ENCODE peak calls at places on chromosome X, in eight cellular contexts. One of them, this sample, is unnamed.

GRCh38 chrX:154818916-154819770 is 13.9 kb upstream of the MPP1 start:
- DNase-seq in uterus: no peak
- DNase-seq in transverse colon: no peak
- DNase-seq in breast epithelium: no peak
- DNase-seq in NB4: no peak
- DNase-seq in ovary: no peak
- DNase-seq in stomach: no peak
- DNase-seq in body of pancreas: no peak
- DNase-seq in this sample: no peak

GRCh38 chrX:24494544-24495113 is 29.5 kb downstream of the PDK3 start:
- DNase-seq in breast epithelium: peak
- DNase-seq in body of pancreas: peak
- DNase-seq in ovary: no peak
- DNase-seq in NB4: no peak
- DNase-seq in uterus: peak
- DNase-seq in transverse colon: peak
- DNase-seq in stomach: no peak
- DNase-seq in this sample: no peak

GRCh38 chrX:65522739-65523372 is 11.7 kb downstream of the LAS1L start:
- DNase-seq in uterus: no peak
- DNase-seq in NB4: peak
- DNase-seq in body of pancreas: no peak
- DNase-seq in breast epithelium: no peak
- DNase-seq in ovary: no peak
- DNase-seq in transverse colon: no peak
- DNase-seq in stomach: no peak
- DNase-seq in this sample: no peak

GRCh38 chrX:94932278-94932965 is 1258.4 kb downstream of the FAM133A start:
- DNase-seq in breast epithelium: no peak
- DNase-seq in stomach: no peak
- DNase-seq in ovary: no peak
- DNase-seq in NB4: no peak
- DNase-seq in uterus: no peak
- DNase-seq in body of pancreas: no peak
- DNase-seq in transverse colon: no peak
- DNase-seq in this sample: no peak

GRCh38 chrX:66008403-66008970 is 31.4 kb downstream of the VSIG4 start:
- DNase-seq in ovary: no peak
- DNase-seq in body of pancreas: no peak
- DNase-seq in NB4: no peak
- DNase-seq in transverse colon: no peak
- DNase-seq in uterus: no peak
- DNase-seq in breast epithelium: no peak
- DNase-seq in stomach: no peak
- DNase-seq in this sample: no peak

GRCh38 chrX:31057691-31058090 is 14.2 kb downstream of the FTHL17 start:
- DNase-seq in uterus: no peak
- DNase-seq in stomach: no peak
- DNase-seq in ovary: no peak
- DNase-seq in body of pancreas: no peak
- DNase-seq in NB4: no peak
- DNase-seq in transverse colon: no peak
- DNase-seq in breast epithelium: no peak
- DNase-seq in this sample: no peak

GRCh38 chrX:78643106-78643505 is 16.0 kb downstream of the RTL3 start:
- DNase-seq in body of pancreas: no peak
- DNase-seq in stomach: no peak
- DNase-seq in ovary: no peak
- DNase-seq in uterus: no peak
- DNase-seq in transverse colon: no peak
- DNase-seq in breast epithelium: no peak
- DNase-seq in NB4: no peak
- DNase-seq in this sample: no peak

GRCh38 chrX:123138473-123138872 is 45.6 kb upstream of the GRIA3 start:
- DNase-seq in transverse colon: no peak
- DNase-seq in uterus: no peak
- DNase-seq in breast epithelium: no peak
- DNase-seq in body of pancreas: no peak
- DNase-seq in NB4: no peak
- DNase-seq in ovary: no peak
- DNase-seq in stomach: no peak
- DNase-seq in this sample: no peak

GRCh38 chrX:9906919-9907318 is 60.2 kb upstream of the CLDN34 start:
- DNase-seq in stomach: no peak
- DNase-seq in transverse colon: no peak
- DNase-seq in body of pancreas: no peak
- DNase-seq in NB4: no peak
- DNase-seq in ovary: no peak
- DNase-seq in uterus: no peak
- DNase-seq in breast epithelium: no peak
- DNase-seq in this sample: no peak

GRCh38 chrX:154373340-154374306 is 811 bp downstream of the FLNA start:
- DNase-seq in ovary: peak
- DNase-seq in breast epithelium: peak
- DNase-seq in uterus: peak
- DNase-seq in body of pancreas: peak
- DNase-seq in NB4: peak
- DNase-seq in stomach: peak
- DNase-seq in transverse colon: peak
- DNase-seq in this sample: peak

GRCh38 chrX:110021180-110022022 is 18.5 kb downstream of the TMEM164 start:
- DNase-seq in NB4: no peak
- DNase-seq in stomach: no peak
- DNase-seq in transverse colon: no peak
- DNase-seq in breast epithelium: no peak
- DNase-seq in uterus: no peak
- DNase-seq in ovary: no peak
- DNase-seq in body of pancreas: no peak
- DNase-seq in this sample: no peak

GRCh38 chrX:15221321-15221720 is 48.6 kb downstream of the ASB9 start:
- DNase-seq in breast epithelium: no peak
- DNase-seq in body of pancreas: no peak
- DNase-seq in uterus: no peak
- DNase-seq in stomach: no peak
- DNase-seq in ovary: no peak
- DNase-seq in transverse colon: no peak
- DNase-seq in NB4: no peak
- DNase-seq in this sample: no peak

GRCh38 chrX:82813671-82814078 is 694.4 kb upstream of the POU3F4 start:
- DNase-seq in stomach: no peak
- DNase-seq in ovary: no peak
- DNase-seq in body of pancreas: peak
- DNase-seq in transverse colon: no peak
- DNase-seq in breast epithelium: peak
- DNase-seq in NB4: no peak
- DNase-seq in uterus: no peak
- DNase-seq in this sample: no peak

GRCh38 chrX:137565921-137566745 is at the start of gene ZIC3:
- DNase-seq in ovary: peak
- DNase-seq in NB4: no peak
- DNase-seq in stomach: peak
- DNase-seq in transverse colon: peak
- DNase-seq in breast epithelium: no peak
- DNase-seq in body of pancreas: peak
- DNase-seq in uterus: no peak
- DNase-seq in this sample: peak

GRCh38 chrX:19585370-19586082 is 70.2 kb upstream of the MAP3K15 start:
- DNase-seq in transverse colon: no peak
- DNase-seq in body of pancreas: no peak
- DNase-seq in stomach: no peak
- DNase-seq in ovary: no peak
- DNase-seq in NB4: no peak
- DNase-seq in breast epithelium: no peak
- DNase-seq in uterus: no peak
- DNase-seq in this sample: no peak

GRCh38 chrX:115068896-115069295 is 51.5 kb upstream of the IL13RA2 start:
- DNase-seq in transverse colon: no peak
- DNase-seq in NB4: no peak
- DNase-seq in body of pancreas: no peak
- DNase-seq in stomach: no peak
- DNase-seq in ovary: no peak
- DNase-seq in uterus: no peak
- DNase-seq in breast epithelium: no peak
- DNase-seq in this sample: peak

GRCh38 chrX:24999501-24999900 is 16.3 kb downstream of the ARX start:
- DNase-seq in ovary: no peak
- DNase-seq in uterus: no peak
- DNase-seq in stomach: no peak
- DNase-seq in NB4: no peak
- DNase-seq in breast epithelium: no peak
- DNase-seq in transverse colon: no peak
- DNase-seq in body of pancreas: no peak
- DNase-seq in this sample: no peak

GRCh38 chrX:31190221-31190975 is 118.6 kb upstream of the FTHL17 start:
- DNase-seq in body of pancreas: no peak
- DNase-seq in transverse colon: no peak
- DNase-seq in NB4: no peak
- DNase-seq in ovary: no peak
- DNase-seq in breast epithelium: no peak
- DNase-seq in uterus: no peak
- DNase-seq in stomach: no peak
- DNase-seq in this sample: no peak

GRCh38 chrX:56763556-56764152 is 34.6 kb downstream of the NBDY start:
- DNase-seq in ovary: peak
- DNase-seq in NB4: peak
- DNase-seq in breast epithelium: peak
- DNase-seq in transverse colon: peak
- DNase-seq in uterus: peak
- DNase-seq in body of pancreas: no peak
- DNase-seq in stomach: peak
- DNase-seq in this sample: no peak

GRCh38 chrX:134374294-134374693 is 85.7 kb upstream of the HPRT1 start:
- DNase-seq in breast epithelium: no peak
- DNase-seq in body of pancreas: no peak
- DNase-seq in uterus: no peak
- DNase-seq in NB4: peak
- DNase-seq in transverse colon: no peak
- DNase-seq in ovary: no peak
- DNase-seq in stomach: no peak
- DNase-seq in this sample: no peak

GRCh38 chrX:1468250-1468772 is 15.6 kb upstream of the ASMTL start:
- DNase-seq in transverse colon: peak
- DNase-seq in stomach: peak
- DNase-seq in uterus: no peak
- DNase-seq in breast epithelium: peak
- DNase-seq in ovary: no peak
- DNase-seq in body of pancreas: no peak
- DNase-seq in NB4: peak
- DNase-seq in this sample: peak

GRCh38 chrX:36218801-36219200 is 299.3 kb downstream of the CFAP47 start:
- DNase-seq in breast epithelium: no peak
- DNase-seq in transverse colon: no peak
- DNase-seq in NB4: no peak
- DNase-seq in uterus: no peak
- DNase-seq in stomach: no peak
- DNase-seq in body of pancreas: no peak
- DNase-seq in ovary: no peak
- DNase-seq in this sample: no peak

GRCh38 chrX:31591355-31591754 is 519.5 kb upstream of the FTHL17 start:
- DNase-seq in ovary: no peak
- DNase-seq in transverse colon: no peak
- DNase-seq in NB4: no peak
- DNase-seq in body of pancreas: no peak
- DNase-seq in stomach: no peak
- DNase-seq in breast epithelium: no peak
- DNase-seq in uterus: no peak
- DNase-seq in this sample: no peak

GRCh38 chrX:53279296-53280237 is 1.8 kb downstream of the IQSEC2 start:
- DNase-seq in uterus: no peak
- DNase-seq in NB4: no peak
- DNase-seq in transverse colon: peak
- DNase-seq in breast epithelium: no peak
- DNase-seq in ovary: no peak
- DNase-seq in body of pancreas: no peak
- DNase-seq in stomach: no peak
- DNase-seq in this sample: no peak
- TF ChIP-seq CTCF in uterus: no peak
- TF ChIP-seq CTCF in NB4: no peak
- TF ChIP-seq CTCF in transverse colon: no peak
- TF ChIP-seq CTCF in breast epithelium: no peak
- TF ChIP-seq CTCF in ovary: no peak
- TF ChIP-seq CTCF in body of pancreas: no peak
- TF ChIP-seq CTCF in stomach: no peak
- TF ChIP-seq CTCF in this sample: no peak

GRCh38 chrX:75155830-75156525 is at the start of gene ABCB7:
- DNase-seq in ovary: peak
- DNase-seq in NB4: peak
- DNase-seq in uterus: peak
- DNase-seq in breast epithelium: peak
- DNase-seq in stomach: peak
- DNase-seq in transverse colon: peak
- DNase-seq in body of pancreas: peak
- DNase-seq in this sample: peak
- TF ChIP-seq POLR2A in ovary: no peak
- TF ChIP-seq POLR2A in NB4: peak
- TF ChIP-seq POLR2A in uterus: no peak
- TF ChIP-seq POLR2A in breast epithelium: no peak
- TF ChIP-seq POLR2A in stomach: no peak
- TF ChIP-seq POLR2A in transverse colon: peak
- TF ChIP-seq POLR2A in body of pancreas: peak
- TF ChIP-seq POLR2A in this sample: no peak

GRCh38 chrX:13167444-13168207 is 123.2 kb upstream of the FAM9C start:
- DNase-seq in transverse colon: no peak
- DNase-seq in body of pancreas: peak
- DNase-seq in ovary: no peak
- DNase-seq in breast epithelium: peak
- DNase-seq in uterus: peak
- DNase-seq in stomach: no peak
- DNase-seq in NB4: peak
- DNase-seq in this sample: no peak

GRCh38 chrX:13165266-13165665 is 120.8 kb upstream of the FAM9C start:
- DNase-seq in stomach: no peak
- DNase-seq in NB4: no peak
- DNase-seq in uterus: no peak
- DNase-seq in body of pancreas: no peak
- DNase-seq in ovary: no peak
- DNase-seq in transverse colon: no peak
- DNase-seq in breast epithelium: no peak
- DNase-seq in this sample: no peak

GRCh38 chrX:13162772-13163171 is 118.4 kb upstream of the FAM9C start:
- DNase-seq in breast epithelium: no peak
- DNase-seq in NB4: no peak
- DNase-seq in uterus: no peak
- DNase-seq in ovary: no peak
- DNase-seq in stomach: no peak
- DNase-seq in body of pancreas: no peak
- DNase-seq in transverse colon: no peak
- DNase-seq in this sample: no peak

GRCh38 chrX:13165747-13166146 is 121.3 kb upstream of the FAM9C start:
- DNase-seq in body of pancreas: no peak
- DNase-seq in stomach: no peak
- DNase-seq in transverse colon: no peak
- DNase-seq in breast epithelium: no peak
- DNase-seq in NB4: no peak
- DNase-seq in ovary: no peak
- DNase-seq in uterus: no peak
- DNase-seq in this sample: no peak

GRCh38 chrX:13164611-13165010 is 120.2 kb upstream of the FAM9C start:
- DNase-seq in stomach: no peak
- DNase-seq in transverse colon: no peak
- DNase-seq in ovary: no peak
- DNase-seq in NB4: no peak
- DNase-seq in body of pancreas: no peak
- DNase-seq in breast epithelium: no peak
- DNase-seq in uterus: no peak
- DNase-seq in this sample: no peak
- H3K4me3 ChIP-seq in stomach: no peak
- H3K4me3 ChIP-seq in transverse colon: no peak
- H3K4me3 ChIP-seq in ovary: no peak
- H3K4me3 ChIP-seq in NB4: no peak
- H3K4me3 ChIP-seq in body of pancreas: no peak
- H3K4me3 ChIP-seq in breast epithelium: no peak
- H3K4me3 ChIP-seq in uterus: no peak
- H3K4me3 ChIP-seq in this sample: no peak

GRCh38 chrX:7168366-7168765 is 20.4 kb upstream of the PUDP start:
- DNase-seq in stomach: no peak
- DNase-seq in ovary: no peak
- DNase-seq in body of pancreas: no peak
- DNase-seq in uterus: no peak
- DNase-seq in NB4: no peak
- DNase-seq in breast epithelium: no peak
- DNase-seq in transverse colon: no peak
- DNase-seq in this sample: no peak
- TF ChIP-seq CTCF in stomach: no peak
- TF ChIP-seq CTCF in ovary: no peak
- TF ChIP-seq CTCF in body of pancreas: no peak
- TF ChIP-seq CTCF in uterus: no peak
- TF ChIP-seq CTCF in NB4: no peak
- TF ChIP-seq CTCF in breast epithelium: no peak
- TF ChIP-seq CTCF in transverse colon: no peak
- TF ChIP-seq CTCF in this sample: no peak

This sample was measured in heart left ventricle.